ENCODE peak calls at places on chromosomes 5 and 9, in four cellular contexts. One of them, this sample, is unnamed.

GRCh38 chr5:161548472-161549094 is 2.1 kb upstream of the GABRB2 start:
- DNase-seq in coronary artery: no peak
- DNase-seq in progenitor cell of endocrine pancreas: peak
- DNase-seq in WERI-Rb-1: no peak
- DNase-seq in this sample: no peak

GRCh38 chr9:136052991-136053756 is 41.9 kb downstream of the NACC2 start:
- DNase-seq in coronary artery: no peak
- DNase-seq in progenitor cell of endocrine pancreas: no peak
- DNase-seq in WERI-Rb-1: peak
- DNase-seq in this sample: no peak

GRCh38 chr9:97740848-97741821 is 44.0 kb upstream of the XPA start:
- DNase-seq in coronary artery: peak
- DNase-seq in progenitor cell of endocrine pancreas: peak
- DNase-seq in WERI-Rb-1: no peak
- DNase-seq in this sample: peak

GRCh38 chr9:88766778-88767503 is 224.3 kb upstream of the S1PR3 start:
- DNase-seq in coronary artery: no peak
- DNase-seq in progenitor cell of endocrine pancreas: no peak
- DNase-seq in WERI-Rb-1: no peak
- DNase-seq in this sample: no peak

GRCh38 chr5:91266184-91266705 is 116.9 kb downstream of the ARRDC3 start:
- DNase-seq in coronary artery: no peak
- DNase-seq in progenitor cell of endocrine pancreas: no peak
- DNase-seq in WERI-Rb-1: no peak
- DNase-seq in this sample: no peak

GRCh38 chr5:145859897-145860296 is 12.9 kb downstream of the GRXCR2 start:
- DNase-seq in coronary artery: no peak
- DNase-seq in progenitor cell of endocrine pancreas: no peak
- DNase-seq in WERI-Rb-1: no peak
- DNase-seq in this sample: no peak

GRCh38 chr5:83554686-83555085 is 83.1 kb downstream of the VCAN start:
- DNase-seq in coronary artery: no peak
- DNase-seq in progenitor cell of endocrine pancreas: no peak
- DNase-seq in WERI-Rb-1: no peak
- DNase-seq in this sample: no peak

GRCh38 chr5:50655810-50656205 is 10.6 kb upstream of the PARP8 start:
- DNase-seq in coronary artery: no peak
- DNase-seq in progenitor cell of endocrine pancreas: no peak
- DNase-seq in WERI-Rb-1: no peak
- DNase-seq in this sample: no peak

GRCh38 chr9:118533850-118534249 is 829.6 kb downstream of the TLR4 start:
- DNase-seq in coronary artery: no peak
- DNase-seq in progenitor cell of endocrine pancreas: no peak
- DNase-seq in WERI-Rb-1: no peak
- DNase-seq in this sample: no peak

GRCh38 chr5:180470966-180471582 is 23.1 kb upstream of the CNOT6 start:
- DNase-seq in coronary artery: no peak
- DNase-seq in progenitor cell of endocrine pancreas: peak
- DNase-seq in WERI-Rb-1: peak
- DNase-seq in this sample: no peak

GRCh38 chr5:38115318-38115827 is 143.0 kb upstream of the EGFLAM start:
- DNase-seq in coronary artery: no peak
- DNase-seq in progenitor cell of endocrine pancreas: no peak
- DNase-seq in WERI-Rb-1: no peak
- DNase-seq in this sample: no peak

GRCh38 chr5:132271251-132272246 is 14.1 kb downstream of the PDLIM4 start:
- DNase-seq in coronary artery: peak
- DNase-seq in progenitor cell of endocrine pancreas: no peak
- DNase-seq in WERI-Rb-1: no peak
- DNase-seq in this sample: no peak

DNA sequence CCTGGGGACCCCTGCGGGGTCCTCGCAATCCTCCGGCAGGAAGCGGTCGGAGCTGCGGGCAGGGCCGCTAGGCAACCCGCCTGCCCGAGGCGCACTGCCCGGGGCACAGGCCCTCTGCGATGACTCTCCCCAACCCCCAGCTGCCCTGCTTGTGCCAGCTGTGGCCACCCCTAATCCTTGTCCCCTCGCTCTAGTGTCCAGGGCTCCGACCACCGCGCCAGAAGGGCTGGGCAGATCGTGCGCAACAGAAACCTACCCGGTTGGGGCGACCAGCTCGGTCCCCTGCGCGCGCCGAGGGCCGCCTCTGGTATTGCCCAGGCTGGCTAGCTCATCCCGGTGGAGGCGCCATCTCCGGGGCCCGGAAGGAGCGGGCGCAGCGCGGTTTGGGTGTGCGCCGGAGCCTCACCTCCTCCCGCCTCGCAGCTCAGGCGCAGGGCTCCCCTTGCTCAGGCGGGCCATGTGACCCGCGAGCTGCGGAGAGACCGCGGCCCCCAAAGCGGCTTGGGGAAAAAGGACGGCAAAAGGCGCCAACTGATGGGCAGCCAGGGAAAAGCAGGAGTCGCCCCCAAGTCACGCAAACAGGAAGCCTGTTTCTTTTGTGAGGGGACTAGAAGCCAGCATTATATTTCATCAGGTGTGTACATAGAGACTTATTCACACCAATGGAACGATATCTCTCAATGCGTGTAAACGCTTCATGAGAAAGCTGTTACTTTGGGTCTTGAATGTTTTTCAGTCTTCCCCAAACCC is 46.8 kb upstream of the RNF20 start:
- DNase-seq in coronary artery: peak
- DNase-seq in progenitor cell of endocrine pancreas: peak
- DNase-seq in WERI-Rb-1: peak
- DNase-seq in this sample: peak
- TF ChIP-seq CTCF in coronary artery: no peak
- TF ChIP-seq CTCF in progenitor cell of endocrine pancreas: peak
- TF ChIP-seq CTCF in WERI-Rb-1: peak
- TF ChIP-seq CTCF in this sample: peak

GRCh38 chr5:60961685-60962084 is 16.7 kb downstream of the NDUFAF2 start:
- DNase-seq in coronary artery: no peak
- DNase-seq in progenitor cell of endocrine pancreas: no peak
- DNase-seq in WERI-Rb-1: no peak
- DNase-seq in this sample: no peak

GRCh38 chr5:60958712-60959111 is 13.7 kb downstream of the NDUFAF2 start:
- DNase-seq in coronary artery: no peak
- DNase-seq in progenitor cell of endocrine pancreas: no peak
- DNase-seq in WERI-Rb-1: no peak
- DNase-seq in this sample: no peak

GRCh38 chr5:60958088-60958487 is 13.1 kb downstream of the NDUFAF2 start:
- DNase-seq in coronary artery: no peak
- DNase-seq in progenitor cell of endocrine pancreas: no peak
- DNase-seq in WERI-Rb-1: no peak
- DNase-seq in this sample: no peak

GRCh38 chr5:60959156-60959555 is 14.2 kb downstream of the NDUFAF2 start:
- DNase-seq in coronary artery: no peak
- DNase-seq in progenitor cell of endocrine pancreas: no peak
- DNase-seq in WERI-Rb-1: no peak
- DNase-seq in this sample: no peak

GRCh38 chr5:60960591-60960990 is 15.6 kb downstream of the NDUFAF2 start:
- DNase-seq in coronary artery: no peak
- DNase-seq in progenitor cell of endocrine pancreas: no peak
- DNase-seq in WERI-Rb-1: no peak
- DNase-seq in this sample: no peak
- TF ChIP-seq CTCF in coronary artery: no peak
- TF ChIP-seq CTCF in progenitor cell of endocrine pancreas: peak
- TF ChIP-seq CTCF in WERI-Rb-1: peak
- TF ChIP-seq CTCF in this sample: peak

GRCh38 chr9:128556915-128557634 is 4.7 kb downstream of the SPTAN1 start:
- DNase-seq in coronary artery: no peak
- DNase-seq in progenitor cell of endocrine pancreas: no peak
- DNase-seq in WERI-Rb-1: no peak
- DNase-seq in this sample: no peak
- TF ChIP-seq CTCF in coronary artery: no peak
- TF ChIP-seq CTCF in progenitor cell of endocrine pancreas: no peak
- TF ChIP-seq CTCF in WERI-Rb-1: no peak
- TF ChIP-seq CTCF in this sample: no peak

DNA sequence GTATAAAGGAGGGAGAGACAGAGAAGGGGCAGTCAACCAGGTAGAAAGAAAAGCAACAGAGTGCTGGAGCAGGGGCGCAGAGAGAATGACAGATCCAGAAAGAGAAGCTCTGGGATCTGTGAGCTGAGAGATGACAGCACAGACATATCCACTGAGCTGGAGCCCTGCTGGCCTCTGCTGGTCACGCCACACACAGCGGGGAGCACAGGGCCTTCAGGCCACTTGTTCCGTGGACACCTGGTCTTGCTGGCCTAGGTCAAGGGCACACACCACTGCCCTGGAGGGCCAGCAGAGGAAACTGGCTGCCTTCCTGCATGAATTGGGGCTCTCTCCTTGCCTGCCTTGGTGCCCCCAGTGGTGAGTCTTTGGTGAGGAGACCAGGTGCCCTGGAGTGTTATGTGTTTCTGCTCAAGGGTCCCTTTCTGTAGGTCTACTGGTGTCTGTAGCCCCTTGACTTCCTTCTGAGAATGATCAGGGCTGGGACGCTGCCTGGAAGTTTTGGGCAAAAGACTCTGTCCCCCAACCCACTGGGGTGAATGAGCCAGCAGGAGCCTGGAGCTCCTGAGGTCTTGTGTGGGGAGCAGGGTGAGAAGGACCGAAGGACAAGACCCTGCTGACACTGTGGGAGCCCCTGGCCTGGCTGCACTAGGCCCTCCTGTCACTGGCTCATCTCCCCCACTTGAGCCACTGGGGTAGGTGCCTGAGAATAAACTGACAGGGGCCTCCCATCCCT is 59.2 kb upstream of the ADAMTS2 start:
- DNase-seq in coronary artery: peak
- DNase-seq in progenitor cell of endocrine pancreas: no peak
- DNase-seq in WERI-Rb-1: peak
- DNase-seq in this sample: peak
- TF ChIP-seq CTCF in coronary artery: no peak
- TF ChIP-seq CTCF in progenitor cell of endocrine pancreas: peak
- TF ChIP-seq CTCF in WERI-Rb-1: peak
- TF ChIP-seq CTCF in this sample: peak

GRCh38 chr5:14683906-14684455 is 19.5 kb downstream of the OTULIN start:
- DNase-seq in coronary artery: no peak
- DNase-seq in progenitor cell of endocrine pancreas: no peak
- DNase-seq in WERI-Rb-1: no peak
- DNase-seq in this sample: no peak

GRCh38 chr5:14686517-14686916 is 22.0 kb downstream of the OTULIN start:
- DNase-seq in coronary artery: no peak
- DNase-seq in progenitor cell of endocrine pancreas: no peak
- DNase-seq in WERI-Rb-1: no peak
- DNase-seq in this sample: no peak

GRCh38 chr5:14684757-14685156 is 20.2 kb downstream of the OTULIN start:
- DNase-seq in coronary artery: no peak
- DNase-seq in progenitor cell of endocrine pancreas: no peak
- DNase-seq in WERI-Rb-1: no peak
- DNase-seq in this sample: no peak

GRCh38 chr5:14687023-14687665 is 22.6 kb downstream of the OTULIN start:
- DNase-seq in coronary artery: no peak
- DNase-seq in progenitor cell of endocrine pancreas: no peak
- DNase-seq in WERI-Rb-1: no peak
- DNase-seq in this sample: no peak

DNA sequence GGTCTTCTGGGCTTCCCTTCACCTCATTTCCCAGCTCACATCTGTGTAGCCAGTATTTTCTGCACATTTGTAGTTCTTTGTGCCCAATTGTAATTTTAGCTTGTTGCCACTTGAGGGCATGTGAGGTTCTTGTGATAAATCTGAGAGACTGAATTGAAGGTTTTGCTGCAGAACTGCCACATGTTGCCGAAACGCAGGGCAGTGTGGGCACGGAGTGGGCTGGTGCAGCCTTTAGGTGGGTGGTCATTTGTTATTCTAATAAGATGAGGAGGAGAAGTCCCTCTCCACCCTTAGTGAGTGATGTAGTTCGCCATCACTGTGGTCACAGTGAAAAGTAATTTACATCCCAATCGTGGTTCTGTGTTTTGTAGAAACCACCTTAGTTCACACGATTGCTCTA is 21.2 kb downstream of the OTULIN start:
- DNase-seq in coronary artery: no peak
- DNase-seq in progenitor cell of endocrine pancreas: no peak
- DNase-seq in WERI-Rb-1: peak
- DNase-seq in this sample: no peak
- TF ChIP-seq CTCF in coronary artery: peak
- TF ChIP-seq CTCF in progenitor cell of endocrine pancreas: peak
- TF ChIP-seq CTCF in WERI-Rb-1: peak
- TF ChIP-seq CTCF in this sample: peak

This sample was measured in type B pancreatic cell.